ENCODE peak calls at places on chromosome 18, in six cellular contexts. One of them, this sample, is unnamed.

GRCh38 chr18:78503129-78503528 is 476.5 kb upstream of the SALL3 start:
- DNase-seq in breast epithelium: no peak
- DNase-seq in EL: no peak
- DNase-seq in psoas muscle: no peak
- DNase-seq in uterus: no peak
- DNase-seq in H9: no peak
- DNase-seq in this sample: no peak

GRCh38 chr18:66734451-66734850 is 130.6 kb upstream of the CDH19 start:
- DNase-seq in breast epithelium: no peak
- DNase-seq in EL: no peak
- DNase-seq in psoas muscle: no peak
- DNase-seq in uterus: no peak
- DNase-seq in H9: no peak
- DNase-seq in this sample: no peak

GRCh38 chr18:73023975-73024374 is 156.2 kb upstream of the NETO1 start:
- DNase-seq in breast epithelium: no peak
- DNase-seq in EL: no peak
- DNase-seq in psoas muscle: no peak
- DNase-seq in uterus: no peak
- DNase-seq in H9: no peak
- DNase-seq in this sample: no peak

GRCh38 chr18:74498712-74499629 is 2.8 kb downstream of the CNDP2 start:
- DNase-seq in breast epithelium: peak; percentile 27
- DNase-seq in EL: peak; percentile 25
- DNase-seq in psoas muscle: peak; percentile 35
- DNase-seq in uterus: no peak
- DNase-seq in H9: no peak
- DNase-seq in this sample: no peak

GRCh38 chr18:67766930-67767329 is 250.4 kb upstream of the DSEL start:
- DNase-seq in breast epithelium: no peak
- DNase-seq in EL: peak; percentile 75
- DNase-seq in psoas muscle: no peak
- DNase-seq in uterus: no peak
- DNase-seq in H9: no peak
- DNase-seq in this sample: no peak

GRCh38 chr18:7946724-7947377 is 379.7 kb downstream of the PTPRM start:
- DNase-seq in breast epithelium: no peak
- DNase-seq in EL: peak; percentile 82
- DNase-seq in psoas muscle: no peak
- DNase-seq in uterus: no peak
- DNase-seq in H9: no peak
- DNase-seq in this sample: peak; percentile 69

GRCh38 chr18:57331718-57332117 is 20.6 kb upstream of the ST8SIA3 start:
- DNase-seq in breast epithelium: no peak
- DNase-seq in EL: no peak
- DNase-seq in psoas muscle: no peak
- DNase-seq in uterus: no peak
- DNase-seq in H9: no peak
- DNase-seq in this sample: no peak

GRCh38 chr18:21194871-21195771 is 46.9 kb upstream of the GREB1L start:
- DNase-seq in breast epithelium: no peak
- DNase-seq in EL: peak; percentile 49
- DNase-seq in psoas muscle: no peak
- DNase-seq in uterus: no peak
- DNase-seq in H9: no peak
- DNase-seq in this sample: no peak

GRCh38 chr18:72233106-72233505 is 311.0 kb downstream of the CBLN2 start:
- DNase-seq in breast epithelium: no peak
- DNase-seq in EL: no peak
- DNase-seq in psoas muscle: no peak
- DNase-seq in uterus: no peak
- DNase-seq in H9: no peak
- DNase-seq in this sample: no peak

GRCh38 chr18:74411475-74411874 is 45.6 kb downstream of the DIPK1C start:
- DNase-seq in breast epithelium: no peak
- DNase-seq in EL: no peak
- DNase-seq in psoas muscle: no peak
- DNase-seq in uterus: no peak
- DNase-seq in H9: no peak
- DNase-seq in this sample: no peak

GRCh38 chr18:22170421-22171262 is 1.3 kb downstream of the GATA6 start:
- DNase-seq in breast epithelium: peak; percentile 37
- DNase-seq in EL: peak; percentile 80
- DNase-seq in psoas muscle: peak; percentile 49
- DNase-seq in uterus: peak; percentile 62
- DNase-seq in H9: peak; percentile 47
- DNase-seq in this sample: peak; percentile 80

GRCh38 chr18:48878471-48878870 is 72.3 kb downstream of the SMAD7 start:
- DNase-seq in breast epithelium: no peak
- DNase-seq in EL: no peak
- DNase-seq in psoas muscle: no peak
- DNase-seq in uterus: no peak
- DNase-seq in H9: no peak
- DNase-seq in this sample: no peak

GRCh38 chr18:76395609-76396008 is 99.4 kb downstream of the ZNF516 start:
- DNase-seq in breast epithelium: no peak
- DNase-seq in EL: no peak
- DNase-seq in psoas muscle: no peak
- DNase-seq in uterus: no peak
- DNase-seq in H9: no peak
- DNase-seq in this sample: no peak

GRCh38 chr18:10927980-10928605 is 221.3 kb downstream of the PIEZO2 start:
- DNase-seq in breast epithelium: no peak
- DNase-seq in EL: peak; percentile 9
- DNase-seq in psoas muscle: no peak
- DNase-seq in uterus: no peak
- DNase-seq in H9: no peak
- DNase-seq in this sample: no peak

GRCh38 chr18:36411745-36412168 is 114.2 kb downstream of the FHOD3 start:
- DNase-seq in breast epithelium: no peak
- DNase-seq in EL: peak; percentile 56
- DNase-seq in psoas muscle: no peak
- DNase-seq in uterus: no peak
- DNase-seq in H9: peak; percentile 78
- DNase-seq in this sample: peak; percentile 90

GRCh38 chr18:73959341-73959740 is 188.3 kb downstream of the FBXO15 start:
- DNase-seq in breast epithelium: no peak
- DNase-seq in EL: no peak
- DNase-seq in psoas muscle: no peak
- DNase-seq in uterus: no peak
- DNase-seq in H9: no peak
- DNase-seq in this sample: no peak

GRCh38 chr18:9531791-9532410 is 56.6 kb downstream of the RALBP1 start:
- DNase-seq in breast epithelium: no peak
- DNase-seq in EL: peak; percentile 41
- DNase-seq in psoas muscle: no peak
- DNase-seq in uterus: no peak
- DNase-seq in H9: no peak
- DNase-seq in this sample: no peak

GRCh38 chr18:56574827-56575226 is 63.6 kb downstream of the TXNL1 start:
- DNase-seq in breast epithelium: no peak
- DNase-seq in EL: no peak
- DNase-seq in psoas muscle: no peak
- DNase-seq in uterus: no peak
- DNase-seq in H9: no peak
- DNase-seq in this sample: no peak

GRCh38 chr18:24999650-25000267 is 352.2 kb downstream of the ZNF521 start:
- DNase-seq in breast epithelium: no peak
- DNase-seq in EL: no peak
- DNase-seq in psoas muscle: no peak
- DNase-seq in uterus: no peak
- DNase-seq in H9: no peak
- DNase-seq in this sample: no peak

GRCh38 chr18:68299906-68300305 is 415.0 kb downstream of the TMX3 start:
- DNase-seq in breast epithelium: no peak
- DNase-seq in EL: no peak
- DNase-seq in psoas muscle: no peak
- DNase-seq in uterus: no peak
- DNase-seq in H9: no peak
- DNase-seq in this sample: no peak

GRCh38 chr18:27954226-27954625 is 222.7 kb downstream of the CDH2 start:
- DNase-seq in breast epithelium: no peak
- DNase-seq in EL: peak; percentile 39
- DNase-seq in psoas muscle: no peak
- DNase-seq in uterus: no peak
- DNase-seq in H9: no peak
- DNase-seq in this sample: no peak

GRCh38 chr18:26357960-26358359 is 131.7 kb downstream of the TAF4B start:
- DNase-seq in breast epithelium: no peak
- DNase-seq in EL: no peak
- DNase-seq in psoas muscle: no peak
- DNase-seq in uterus: no peak
- DNase-seq in H9: no peak
- DNase-seq in this sample: no peak

GRCh38 chr18:8468911-8469310 is 140.3 kb upstream of the RAB12 start:
- DNase-seq in breast epithelium: no peak
- DNase-seq in EL: peak; percentile 76
- DNase-seq in psoas muscle: peak; percentile 34
- DNase-seq in uterus: no peak
- DNase-seq in H9: no peak
- DNase-seq in this sample: no peak

GRCh38 chr18:57518533-57518932 is 68.0 kb downstream of the FECH start:
- DNase-seq in breast epithelium: no peak
- DNase-seq in EL: no peak
- DNase-seq in psoas muscle: no peak
- DNase-seq in uterus: no peak
- DNase-seq in H9: no peak
- DNase-seq in this sample: peak; percentile 7

GRCh38 chr18:79760881-79761280 is 36.9 kb upstream of the KCNG2 start:
- DNase-seq in breast epithelium: no peak
- DNase-seq in EL: no peak
- DNase-seq in psoas muscle: no peak
- DNase-seq in uterus: no peak
- DNase-seq in H9: no peak
- DNase-seq in this sample: no peak

GRCh38 chr18:6257950-6258349 is 156.8 kb downstream of the L3MBTL4 start:
- DNase-seq in breast epithelium: no peak
- DNase-seq in EL: no peak
- DNase-seq in psoas muscle: no peak
- DNase-seq in uterus: no peak
- DNase-seq in H9: peak; percentile 53
- DNase-seq in this sample: peak; percentile 70

GRCh38 chr18:52992041-52992440 is 652.0 kb downstream of the DCC start:
- DNase-seq in breast epithelium: no peak
- DNase-seq in EL: no peak
- DNase-seq in psoas muscle: no peak
- DNase-seq in uterus: no peak
- DNase-seq in H9: peak; percentile 41
- DNase-seq in this sample: peak; percentile 71

GRCh38 chr18:80189197-80189865 is 58.0 kb downstream of the PARD6G start:
- DNase-seq in breast epithelium: no peak
- DNase-seq in EL: no peak
- DNase-seq in psoas muscle: no peak
- DNase-seq in uterus: no peak
- DNase-seq in H9: no peak
- DNase-seq in this sample: no peak

GRCh38 chr18:75183973-75184372 is 25.0 kb downstream of the PTGR3 start:
- DNase-seq in breast epithelium: no peak
- DNase-seq in EL: no peak
- DNase-seq in psoas muscle: no peak
- DNase-seq in uterus: no peak
- DNase-seq in H9: no peak
- DNase-seq in this sample: peak; percentile 17

GRCh38 chr18:35463837-35464236 is 33.9 kb downstream of the INO80C start:
- DNase-seq in breast epithelium: no peak
- DNase-seq in EL: no peak
- DNase-seq in psoas muscle: no peak
- DNase-seq in uterus: no peak
- DNase-seq in H9: no peak
- DNase-seq in this sample: no peak

GRCh38 chr18:58657494-58657893 is 13.8 kb upstream of the MALT1 start:
- DNase-seq in breast epithelium: no peak
- DNase-seq in EL: no peak
- DNase-seq in psoas muscle: no peak
- DNase-seq in uterus: no peak
- DNase-seq in H9: no peak
- DNase-seq in this sample: no peak

GRCh38 chr18:50879302-50880107 is 587 bp downstream of the ME2 start:
- DNase-seq in breast epithelium: no peak
- DNase-seq in EL: peak; percentile 53
- DNase-seq in psoas muscle: no peak
- DNase-seq in uterus: no peak
- DNase-seq in H9: peak; percentile 39
- DNase-seq in this sample: peak; percentile 82

GRCh38 chr18:49100226-49100968 is 149.6 kb upstream of the SMAD7 start:
- DNase-seq in breast epithelium: no peak
- DNase-seq in EL: no peak
- DNase-seq in psoas muscle: no peak
- DNase-seq in uterus: no peak
- DNase-seq in H9: no peak
- DNase-seq in this sample: no peak

GRCh38 chr18:79366177-79367094 is 29.3 kb upstream of the NFATC1 start:
- DNase-seq in breast epithelium: no peak
- DNase-seq in EL: peak; percentile 26
- DNase-seq in psoas muscle: no peak
- DNase-seq in uterus: no peak
- DNase-seq in H9: no peak
- DNase-seq in this sample: peak; percentile 24

GRCh38 chr18:69677595-69677994 is 270.1 kb downstream of the CD226 start:
- DNase-seq in breast epithelium: no peak
- DNase-seq in EL: no peak
- DNase-seq in psoas muscle: no peak
- DNase-seq in uterus: no peak
- DNase-seq in H9: no peak
- DNase-seq in this sample: no peak

GRCh38 chr18:42011053-42011452 is 56.0 kb downstream of the PIK3C3 start:
- DNase-seq in breast epithelium: no peak
- DNase-seq in EL: no peak
- DNase-seq in psoas muscle: no peak
- DNase-seq in uterus: no peak
- DNase-seq in H9: no peak
- DNase-seq in this sample: no peak

GRCh38 chr18:26654173-26655009 is 106.0 kb upstream of the KCTD1 start:
- DNase-seq in breast epithelium: no peak
- DNase-seq in EL: no peak
- DNase-seq in psoas muscle: no peak
- DNase-seq in uterus: no peak
- DNase-seq in H9: no peak
- DNase-seq in this sample: no peak

GRCh38 chr18:39434223-39434622 is 1868.6 kb upstream of the CELF4 start:
- DNase-seq in breast epithelium: no peak
- DNase-seq in EL: no peak
- DNase-seq in psoas muscle: no peak
- DNase-seq in uterus: no peak
- DNase-seq in H9: no peak
- DNase-seq in this sample: no peak

GRCh38 chr18:44946529-44947113 is 265.9 kb downstream of the SETBP1 start:
- DNase-seq in breast epithelium: no peak
- DNase-seq in EL: no peak
- DNase-seq in psoas muscle: no peak
- DNase-seq in uterus: no peak
- DNase-seq in H9: no peak
- DNase-seq in this sample: no peak

This sample was measured in endodermal cell.